ENCODE peak calls at places on chromosomes 1 and 21, in seven cellular contexts. T is lower lobe of right lung; O is CD8-positive, alpha-beta T cell; M is tibial artery; H is epithelial cell of esophagus; W is mucosa of descending colon; V is A549. A is an unnamed sample.
A peak's percentile ranks its signal among the peaks of the same experiment; 100 is the strongest.

GRCh38 chr1:8595919-8596318 is 221.5 kb downstream of the RERE start:
- DNase-seq in W (no peak), T (no peak), V (no peak), M (no peak), H (no peak), O (no peak), A (no peak)

GRCh38 chr1:178953034-178953433 is 72.7 kb upstream of the FAM20B start:
- DNase-seq in H (no peak), T (no peak), O (no peak), W (no peak), V (no peak), M (peak; percentile 73), A (no peak)

GRCh38 chr1:207463021-207463420 is 8.9 kb downstream of the CR2 start:
- DNase-seq in V (no peak), O (no peak), W (no peak), M (no peak), H (peak; percentile 3), T (no peak), A (no peak)

GRCh38 chr1:157523774-157524501 is 28.4 kb downstream of the FCRL5 start:
- DNase-seq in W (no peak), V (no peak), M (no peak), H (no peak), O (no peak), T (no peak), A (no peak)

GRCh38 chr1:78673120-78673519 is 23.5 kb downstream of the IFI44 start:
- DNase-seq in M (no peak), W (no peak), T (no peak), V (no peak), O (no peak), H (peak; percentile 34), A (no peak)

GRCh38 chr1:186617860-186618780 is 62.1 kb downstream of the PTGS2 start:
- DNase-seq in W (peak; percentile 60), M (no peak), T (peak; percentile 73), H (peak; percentile 71), V (peak; percentile 56), O (peak; percentile 2), A (no peak)

GRCh38 chr1:203368624-203369451 is 17.9 kb upstream of the FMOD start:
- DNase-seq in O (no peak), M (peak; percentile 89), W (no peak), H (peak; percentile 93), T (peak; percentile 55), V (no peak), A (peak; percentile 58)

GRCh38 chr1:216830836-216831235 is 107.6 kb upstream of the ESRRG start:
- DNase-seq in T (no peak), V (no peak), W (no peak), O (no peak), H (no peak), M (no peak), A (no peak)

GRCh38 chr1:9027307-9027706 is 1.1 kb upstream of the SLC2A7 start:
- DNase-seq in W (no peak), M (no peak), V (no peak), H (no peak), O (no peak), T (no peak), A (no peak)

GRCh38 chr1:214636436-214636835 is 33.4 kb downstream of the CENPF start:
- DNase-seq in M (no peak), V (no peak), H (no peak), O (no peak), T (no peak), W (no peak), A (no peak)

GRCh38 chr21:38848187-38848609 is 42.5 kb downstream of the ETS2 start:
- DNase-seq in O (no peak), W (no peak), T (no peak), V (no peak), H (no peak), M (no peak), A (no peak)

GRCh38 chr1:219541946-219542345 is 71.0 kb downstream of the ZC3H11B start:
- DNase-seq in H (no peak), W (no peak), O (no peak), V (no peak), T (no peak), M (no peak), A (no peak)

GRCh38 chr1:177912991-177913390 is 56.9 kb downstream of the SEC16B start:
- DNase-seq in M (no peak), O (no peak), W (peak; percentile 57), H (no peak), V (no peak), T (no peak), A (no peak)

GRCh38 chr1:177909416-177909815 is 60.4 kb downstream of the SEC16B start:
- DNase-seq in M (no peak), H (peak; percentile 83), V (no peak), O (no peak), W (no peak), T (no peak), A (no peak)

GRCh38 chr1:177902151-177902765 is 67.6 kb downstream of the SEC16B start:
- DNase-seq in O (no peak), W (no peak), V (no peak), M (no peak), H (no peak), T (no peak), A (no peak)

GRCh38 chr1:177905686-177906085 is 64.2 kb downstream of the SEC16B start:
- DNase-seq in M (no peak), V (no peak), H (no peak), O (no peak), W (no peak), T (no peak), A (no peak)

DNA sequence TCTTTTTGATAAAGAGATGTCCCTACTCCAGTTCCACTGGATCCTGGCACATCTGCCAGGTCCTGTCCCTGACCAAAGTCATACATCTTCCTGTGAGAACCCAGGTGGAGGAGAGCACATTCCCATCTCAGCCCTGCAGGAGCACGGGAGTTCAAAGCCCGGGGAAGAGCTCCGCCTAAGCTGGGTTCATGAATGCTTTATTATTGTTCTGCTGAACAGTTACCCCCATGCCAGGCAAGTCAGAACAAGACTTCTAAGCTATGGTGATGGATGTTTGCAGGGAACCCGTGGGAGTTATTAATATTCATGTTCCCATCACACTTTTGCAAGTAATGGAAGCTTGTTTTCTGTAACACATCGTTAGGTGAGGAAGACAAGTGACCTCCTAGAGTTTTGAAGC is 62.9 kb downstream of the SEC16B start:
- DNase-seq in M (no peak), O (no peak), H (peak; percentile 84), T (no peak), W (no peak), V (no peak), A (no peak)
- TF ChIP-seq CTCF in M (no peak), O (no peak), H (no peak), T (no peak), W (no peak), V (no peak), A (no peak)

DNA sequence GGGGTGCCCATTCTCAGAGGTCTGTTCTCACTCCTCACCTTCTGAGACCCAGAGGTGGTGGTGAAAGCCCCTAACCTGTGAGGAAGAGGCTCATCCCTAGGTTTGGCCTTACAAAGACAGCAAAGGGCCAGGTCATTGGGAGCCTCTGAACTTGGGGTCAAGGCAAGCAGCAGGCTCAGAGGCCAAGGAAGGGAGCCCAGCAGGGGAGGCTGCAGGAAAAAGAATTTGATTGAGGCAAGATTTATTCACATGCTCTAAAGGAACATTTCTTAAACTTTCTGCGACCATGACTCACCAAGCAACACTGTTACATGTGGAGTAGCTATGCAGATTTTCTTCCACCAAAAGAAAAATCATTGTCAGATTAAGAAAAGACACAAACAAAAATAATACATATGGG is 132.5 kb upstream of the SYT6 start:
- DNase-seq in M (no peak), T (no peak), H (peak; percentile 18), O (no peak), W (no peak), V (no peak), A (no peak)
- TF ChIP-seq CTCF in M (no peak), T (no peak), H (no peak), O (no peak), W (no peak), V (no peak), A (no peak)

DNA sequence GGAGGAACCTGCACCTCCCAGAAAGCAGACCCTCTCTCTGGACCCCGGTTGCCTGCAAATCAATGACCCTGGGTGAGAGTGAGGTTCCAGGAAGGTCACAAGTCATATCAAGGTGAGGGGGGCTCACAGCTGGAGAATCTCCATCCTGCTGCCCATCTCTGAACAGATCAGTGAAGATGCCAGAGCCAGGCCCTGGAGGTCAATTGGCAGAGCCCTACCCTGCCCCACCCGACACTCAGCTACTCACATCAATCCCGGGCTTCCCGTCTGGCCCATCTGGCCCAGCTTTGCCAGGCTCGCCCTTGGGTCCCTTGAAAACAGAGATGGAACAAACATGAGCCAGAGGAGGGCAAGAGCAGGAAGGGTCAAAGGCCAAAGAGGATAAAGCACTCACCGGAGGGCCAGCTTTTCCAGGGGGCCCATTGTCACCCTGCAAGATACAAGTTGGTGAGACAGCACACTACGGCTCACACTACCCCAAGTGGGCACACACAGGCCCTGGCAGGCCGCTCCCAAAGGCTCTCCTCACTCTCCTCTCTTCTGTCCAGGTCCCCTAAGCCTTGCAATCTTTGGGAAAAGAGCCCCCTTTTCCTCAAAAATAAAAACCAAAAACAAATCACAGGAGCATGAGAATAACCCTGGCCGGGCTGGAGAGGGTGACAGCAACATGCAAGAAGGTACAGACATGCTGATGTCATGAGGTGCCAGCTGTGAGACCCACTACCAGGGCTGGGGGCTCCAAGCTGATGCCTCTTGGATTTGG is 2.9 kb downstream of the COL9A2 start:
- DNase-seq in H (no peak), V (no peak), W (no peak), M (no peak), O (no peak), T (no peak), A (no peak)
- TF ChIP-seq CTCF in H (no peak), V (no peak), W (no peak), M (no peak), O (no peak), T (no peak), A (no peak)

GRCh38 chr1:100552922-100553321 is 15.0 kb downstream of the GPR88 start:
- DNase-seq in W (no peak), T (no peak), M (no peak), H (no peak), O (no peak), V (no peak), A (no peak)

GRCh38 chr1:100552031-100552430 is 14.1 kb downstream of the GPR88 start:
- DNase-seq in H (no peak), T (no peak), V (no peak), W (no peak), O (no peak), M (no peak), A (no peak)

GRCh38 chr1:100557606-100557953 is 19.6 kb downstream of the GPR88 start:
- DNase-seq in O (no peak), W (no peak), V (no peak), T (no peak), M (no peak), H (no peak), A (no peak)

GRCh38 chr1:100556181-100556580 is 18.2 kb downstream of the GPR88 start:
- DNase-seq in T (no peak), M (no peak), V (no peak), O (no peak), W (no peak), H (no peak), A (no peak)

DNA sequence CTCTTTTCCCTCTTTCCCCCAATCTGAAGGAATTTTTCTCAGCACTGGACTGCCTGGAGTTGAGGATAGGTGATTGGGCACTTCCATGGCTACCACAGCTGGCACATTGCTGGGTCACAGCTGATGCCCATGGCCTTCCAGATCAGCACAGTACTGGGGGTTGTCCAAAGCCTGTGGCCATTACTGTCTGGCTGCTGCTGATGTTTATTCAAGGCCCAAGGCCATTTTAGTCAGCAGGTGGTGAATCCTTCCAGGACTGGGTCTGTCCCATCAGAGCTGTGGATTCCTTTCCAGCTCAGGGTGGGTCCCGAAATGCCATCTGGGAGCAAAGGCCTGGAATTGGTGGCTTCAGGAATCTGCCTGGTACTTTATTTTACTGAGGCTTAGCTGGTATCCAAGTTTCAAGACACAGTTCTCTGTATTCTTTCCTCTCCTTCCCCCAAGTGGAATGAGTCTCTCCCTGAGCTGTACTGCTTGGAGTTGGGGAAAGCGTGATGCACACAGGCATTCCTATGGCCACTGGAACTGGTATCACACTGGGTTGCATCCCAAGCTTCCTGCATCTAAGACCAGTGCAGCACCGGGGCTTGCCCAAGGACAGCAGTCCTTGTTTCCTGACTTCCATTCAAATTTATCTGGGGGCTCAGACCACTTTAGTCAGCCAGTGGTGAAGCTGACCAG is 19.1 kb downstream of the GPR88 start:
- DNase-seq in T (no peak), O (no peak), V (no peak), W (no peak), M (no peak), H (no peak), A (no peak)
- TF ChIP-seq CTCF in T (no peak), O (no peak), V (no peak), W (no peak), M (no peak), H (no peak), A (no peak)